ENCODE peak calls at places on chromosomes 3 and 15, in four cellular contexts. One of them, this sample, is unnamed.

GRCh38 chr3:116849261-116849688 is 139.7 kb downstream of the TUSC7 start:
- DNase-seq in fibroblast of the aortic adventitia: no peak
- DNase-seq in fibroblast of pulmonary artery: no peak
- DNase-seq in astrocyte of the spinal cord: no peak
- DNase-seq in this sample: no peak

GRCh38 chr3:184227481-184227935 is 1.9 kb upstream of the VWA5B2 start:
- DNase-seq in fibroblast of the aortic adventitia: no peak
- DNase-seq in fibroblast of pulmonary artery: peak; percentile 32
- DNase-seq in astrocyte of the spinal cord: no peak
- DNase-seq in this sample: no peak

GRCh38 chr3:123067689-123068226 is 933 bp downstream of the PDIA5 start:
- DNase-seq in fibroblast of the aortic adventitia: no peak
- DNase-seq in fibroblast of pulmonary artery: no peak
- DNase-seq in astrocyte of the spinal cord: no peak
- DNase-seq in this sample: no peak

GRCh38 chr3:37256447-37256846 is 82.1 kb upstream of the LRRFIP2 start:
- DNase-seq in fibroblast of the aortic adventitia: no peak
- DNase-seq in fibroblast of pulmonary artery: no peak
- DNase-seq in astrocyte of the spinal cord: no peak
- DNase-seq in this sample: no peak

GRCh38 chr3:138434276-138434874 is at the start of gene ESYT3:
- DNase-seq in fibroblast of the aortic adventitia: peak; percentile 34
- DNase-seq in fibroblast of pulmonary artery: peak; percentile 56
- DNase-seq in astrocyte of the spinal cord: peak; percentile 38
- DNase-seq in this sample: no peak

GRCh38 chr15:72998226-72998625 is 54.0 kb upstream of the NEO1 start:
- DNase-seq in fibroblast of the aortic adventitia: no peak
- DNase-seq in fibroblast of pulmonary artery: no peak
- DNase-seq in astrocyte of the spinal cord: no peak
- DNase-seq in this sample: no peak

GRCh38 chr15:60345616-60346015 is 52.2 kb downstream of the ANXA2 start:
- DNase-seq in fibroblast of the aortic adventitia: no peak
- DNase-seq in fibroblast of pulmonary artery: no peak
- DNase-seq in astrocyte of the spinal cord: peak; percentile 12
- DNase-seq in this sample: no peak

GRCh38 chr15:73708691-73709090 is 24.5 kb downstream of the CD276 start:
- DNase-seq in fibroblast of the aortic adventitia: no peak
- DNase-seq in fibroblast of pulmonary artery: no peak
- DNase-seq in astrocyte of the spinal cord: no peak
- DNase-seq in this sample: no peak

GRCh38 chr15:71447328-71448250 is 332.3 kb downstream of the THSD4 start:
- DNase-seq in fibroblast of the aortic adventitia: no peak
- DNase-seq in fibroblast of pulmonary artery: peak; percentile 18
- DNase-seq in astrocyte of the spinal cord: peak; percentile 42
- DNase-seq in this sample: no peak

GRCh38 chr3:42572278-42572677 is 9.5 kb downstream of the SEC22C start:
- DNase-seq in fibroblast of the aortic adventitia: peak; percentile 24
- DNase-seq in fibroblast of pulmonary artery: peak; percentile 47
- DNase-seq in astrocyte of the spinal cord: no peak
- DNase-seq in this sample: no peak

GRCh38 chr3:193938613-193939012 is 197.3 kb upstream of the HES1 start:
- DNase-seq in fibroblast of the aortic adventitia: no peak
- DNase-seq in fibroblast of pulmonary artery: no peak
- DNase-seq in astrocyte of the spinal cord: no peak
- DNase-seq in this sample: no peak

DNA sequence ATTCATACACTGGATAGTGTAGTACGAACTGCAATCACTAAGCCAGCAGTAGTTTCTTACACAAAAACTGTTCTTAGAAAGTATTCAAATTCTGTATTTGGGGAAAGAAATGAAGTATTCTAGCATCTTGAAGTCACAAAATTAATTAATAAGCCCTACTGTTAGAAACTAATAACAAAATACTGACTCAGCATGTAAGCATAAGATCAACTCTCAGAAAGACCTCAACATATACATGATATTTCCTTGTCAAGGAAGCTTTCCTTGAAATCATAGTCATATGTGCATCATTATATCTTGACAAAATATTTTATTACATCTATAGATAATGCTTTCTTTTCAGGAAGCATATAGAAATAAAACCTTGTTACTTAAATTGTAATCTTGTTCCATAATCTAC is 115.5 kb upstream of the GOLGA6L6 start:
- DNase-seq in fibroblast of the aortic adventitia: no peak
- DNase-seq in fibroblast of pulmonary artery: no peak
- DNase-seq in astrocyte of the spinal cord: no peak
- DNase-seq in this sample: no peak
- TF ChIP-seq CTCF in fibroblast of the aortic adventitia: no peak
- TF ChIP-seq CTCF in fibroblast of pulmonary artery: no peak
- TF ChIP-seq CTCF in astrocyte of the spinal cord: no peak
- TF ChIP-seq CTCF in this sample: no peak

GRCh38 chr3:145188079-145188785 is 972.8 kb downstream of the PLOD2 start:
- DNase-seq in fibroblast of the aortic adventitia: no peak
- DNase-seq in fibroblast of pulmonary artery: no peak
- DNase-seq in astrocyte of the spinal cord: no peak
- DNase-seq in this sample: no peak

GRCh38 chr3:145183261-145183660 is 977.7 kb downstream of the PLOD2 start:
- DNase-seq in fibroblast of the aortic adventitia: peak; percentile 36
- DNase-seq in fibroblast of pulmonary artery: peak; percentile 70
- DNase-seq in astrocyte of the spinal cord: no peak
- DNase-seq in this sample: no peak

GRCh38 chr3:145176907-145177306 is 984.1 kb downstream of the PLOD2 start:
- DNase-seq in fibroblast of the aortic adventitia: no peak
- DNase-seq in fibroblast of pulmonary artery: no peak
- DNase-seq in astrocyte of the spinal cord: no peak
- DNase-seq in this sample: no peak

GRCh38 chr3:145182196-145182911 is 978.6 kb downstream of the PLOD2 start:
- DNase-seq in fibroblast of the aortic adventitia: peak; percentile 49
- DNase-seq in fibroblast of pulmonary artery: no peak
- DNase-seq in astrocyte of the spinal cord: peak; percentile 21
- DNase-seq in this sample: no peak
- H3K4me3 ChIP-seq in fibroblast of the aortic adventitia: peak overlapping the region; percentile 3
- H3K4me3 ChIP-seq in fibroblast of pulmonary artery: peak overlapping the region; percentile 18
- H3K4me3 ChIP-seq in astrocyte of the spinal cord: no peak overlapping the region
- H3K4me3 ChIP-seq in this sample: no peak overlapping the region

GRCh38 chr3:23238578-23238977 is 35.5 kb downstream of the UBE2E2 start:
- DNase-seq in fibroblast of the aortic adventitia: no peak
- DNase-seq in fibroblast of pulmonary artery: no peak
- DNase-seq in astrocyte of the spinal cord: no peak
- DNase-seq in this sample: no peak

GRCh38 chr3:23238156-23238555 is 35.0 kb downstream of the UBE2E2 start:
- DNase-seq in fibroblast of the aortic adventitia: no peak
- DNase-seq in fibroblast of pulmonary artery: no peak
- DNase-seq in astrocyte of the spinal cord: no peak
- DNase-seq in this sample: no peak

GRCh38 chr3:23241256-23241655 is 38.1 kb downstream of the UBE2E2 start:
- DNase-seq in fibroblast of the aortic adventitia: no peak
- DNase-seq in fibroblast of pulmonary artery: no peak
- DNase-seq in astrocyte of the spinal cord: no peak
- DNase-seq in this sample: no peak

GRCh38 chr3:23240386-23240785 is 37.3 kb downstream of the UBE2E2 start:
- DNase-seq in fibroblast of the aortic adventitia: no peak
- DNase-seq in fibroblast of pulmonary artery: no peak
- DNase-seq in astrocyte of the spinal cord: no peak
- DNase-seq in this sample: no peak

GRCh38 chr3:23239181-23240068 is 36.3 kb downstream of the UBE2E2 start:
- DNase-seq in fibroblast of the aortic adventitia: no peak
- DNase-seq in fibroblast of pulmonary artery: peak; percentile 11
- DNase-seq in astrocyte of the spinal cord: no peak
- DNase-seq in this sample: no peak
- TF ChIP-seq CTCF in fibroblast of the aortic adventitia: no peak
- TF ChIP-seq CTCF in fibroblast of pulmonary artery: no peak
- TF ChIP-seq CTCF in astrocyte of the spinal cord: no peak
- TF ChIP-seq CTCF in this sample: no peak

GRCh38 chr3:134677987-134678308 is 27.1 kb upstream of the KY start:
- DNase-seq in fibroblast of the aortic adventitia: no peak
- DNase-seq in fibroblast of pulmonary artery: no peak
- DNase-seq in astrocyte of the spinal cord: no peak
- DNase-seq in this sample: no peak

GRCh38 chr3:134681527-134681910 is 30.7 kb upstream of the KY start:
- DNase-seq in fibroblast of the aortic adventitia: no peak
- DNase-seq in fibroblast of pulmonary artery: no peak
- DNase-seq in astrocyte of the spinal cord: no peak
- DNase-seq in this sample: no peak

GRCh38 chr3:134675726-134676252 is 25.0 kb upstream of the KY start:
- DNase-seq in fibroblast of the aortic adventitia: no peak
- DNase-seq in fibroblast of pulmonary artery: no peak
- DNase-seq in astrocyte of the spinal cord: peak; percentile 12
- DNase-seq in this sample: no peak

GRCh38 chr3:134680796-134681526 is 30.1 kb upstream of the KY start:
- DNase-seq in fibroblast of the aortic adventitia: no peak
- DNase-seq in fibroblast of pulmonary artery: no peak
- DNase-seq in astrocyte of the spinal cord: no peak
- DNase-seq in this sample: no peak

DNA sequence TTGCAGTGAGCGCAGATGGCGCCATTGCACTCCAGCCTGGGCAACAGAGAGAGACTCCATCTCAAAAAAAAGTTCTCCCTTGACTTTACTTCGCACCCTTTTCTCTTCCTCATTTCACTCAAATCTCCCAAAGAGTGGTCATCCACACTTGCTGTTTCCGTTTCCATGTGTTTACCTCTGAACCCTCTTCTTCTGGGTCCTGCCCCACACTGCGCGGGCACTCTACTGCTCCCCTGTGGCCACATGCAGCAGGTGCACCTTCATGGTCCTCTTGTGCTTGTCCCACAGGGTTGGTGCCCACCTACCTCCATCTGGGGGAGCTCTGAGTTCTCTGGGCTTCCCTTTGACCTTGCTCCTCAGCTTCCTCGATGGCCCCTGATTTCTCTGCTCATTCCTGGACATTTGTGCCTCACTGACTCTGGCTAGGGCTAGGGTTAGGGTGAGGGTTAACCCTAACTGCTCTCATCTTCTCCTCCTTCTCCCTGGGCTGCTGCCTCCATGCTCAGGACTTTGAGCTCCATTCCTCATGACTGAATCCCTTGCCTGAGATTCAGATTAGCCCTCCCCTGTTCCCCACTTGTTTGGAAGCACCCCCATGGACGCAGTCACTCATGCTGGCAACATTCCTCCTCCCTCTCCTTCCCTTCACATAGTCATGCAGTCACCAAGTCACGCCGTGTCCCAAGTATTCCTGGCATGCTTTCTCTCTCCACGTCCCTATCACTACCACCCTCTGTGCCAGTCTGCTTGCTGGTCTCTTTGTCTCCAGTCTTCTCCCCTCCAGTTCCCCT is 26.6 kb upstream of the KY start:
- DNase-seq in fibroblast of the aortic adventitia: no peak
- DNase-seq in fibroblast of pulmonary artery: peak; percentile 11
- DNase-seq in astrocyte of the spinal cord: no peak
- DNase-seq in this sample: no peak
- H3K4me3 ChIP-seq in fibroblast of the aortic adventitia: no peak overlapping the region
- H3K4me3 ChIP-seq in fibroblast of pulmonary artery: no peak overlapping the region
- H3K4me3 ChIP-seq in astrocyte of the spinal cord: no peak overlapping the region
- H3K4me3 ChIP-seq in this sample: no peak overlapping the region

DNA sequence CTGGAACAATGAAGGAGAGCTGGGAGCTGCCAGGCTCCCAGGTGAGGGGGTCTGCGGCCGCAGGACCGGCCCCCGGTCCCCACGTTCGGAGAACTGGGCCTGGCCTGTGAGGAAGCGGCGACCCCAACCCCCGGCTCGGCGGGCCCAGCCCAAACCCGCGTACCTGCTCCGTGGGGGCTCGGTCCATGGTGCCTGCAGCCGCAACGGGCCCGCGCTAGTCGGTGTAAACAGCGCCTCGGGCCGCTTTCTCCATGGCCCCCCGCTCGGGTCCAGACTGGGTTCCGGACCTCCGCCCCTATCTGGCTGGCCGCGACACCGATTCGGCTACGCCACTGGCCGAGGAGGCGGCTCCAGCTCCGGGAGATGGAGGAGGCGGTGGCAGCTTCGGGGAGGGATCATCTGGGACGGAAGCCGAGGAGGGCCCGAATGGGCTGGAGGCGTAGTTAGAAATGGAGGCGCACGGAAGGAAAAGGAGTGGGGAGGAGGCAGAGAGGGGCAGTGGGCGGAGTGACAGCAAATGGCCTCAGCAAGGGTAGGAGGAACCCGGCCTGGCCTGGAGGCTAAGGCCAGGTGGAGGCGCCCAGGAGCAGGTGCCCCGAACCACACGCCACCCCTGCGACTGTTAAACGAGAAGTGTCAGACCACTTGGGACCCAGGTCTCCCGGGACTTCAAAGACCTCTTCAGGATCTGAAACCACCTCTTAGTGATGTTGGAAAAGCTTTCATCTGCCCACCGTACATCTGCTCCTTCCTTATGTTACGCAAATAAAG is at the start of gene SECISBP2L:
- DNase-seq in fibroblast of the aortic adventitia: peak; percentile 93
- DNase-seq in fibroblast of pulmonary artery: peak; percentile 96
- DNase-seq in astrocyte of the spinal cord: peak; percentile 95
- DNase-seq in this sample: peak; percentile 97
- TF ChIP-seq CTCF in fibroblast of the aortic adventitia: no peak
- TF ChIP-seq CTCF in fibroblast of pulmonary artery: peak; percentile 21
- TF ChIP-seq CTCF in astrocyte of the spinal cord: peak; percentile 34
- TF ChIP-seq CTCF in this sample: no peak

GRCh38 chr15:51874751-51875644 is 45.5 kb downstream of the TMOD3 start:
- DNase-seq in fibroblast of the aortic adventitia: peak; percentile 97
- DNase-seq in fibroblast of pulmonary artery: peak; percentile 98
- DNase-seq in astrocyte of the spinal cord: peak; percentile 96
- DNase-seq in this sample: no peak
- H3K4me3 ChIP-seq in fibroblast of the aortic adventitia: no peak overlapping the region
- H3K4me3 ChIP-seq in fibroblast of pulmonary artery: no peak overlapping the region
- H3K4me3 ChIP-seq in astrocyte of the spinal cord: no peak overlapping the region
- H3K4me3 ChIP-seq in this sample: no peak overlapping the region

GRCh38 chr3:118636841-118637240 is 397.8 kb downstream of the IGSF11 start:
- DNase-seq in fibroblast of the aortic adventitia: no peak
- DNase-seq in fibroblast of pulmonary artery: no peak
- DNase-seq in astrocyte of the spinal cord: no peak
- DNase-seq in this sample: no peak
- TF ChIP-seq CTCF in fibroblast of the aortic adventitia: no peak
- TF ChIP-seq CTCF in fibroblast of pulmonary artery: no peak
- TF ChIP-seq CTCF in astrocyte of the spinal cord: no peak
- TF ChIP-seq CTCF in this sample: no peak

This sample was measured in spleen.